ENCODE peak calls at places on chromosome 7, in five cellular contexts. R is neural progenitor cell, U is IMR-90, J is GM23338, F is SK-N-SH. Z is an unnamed sample.

GRCh38 chr7:111212857-111213523 is 122.1 kb downstream of the LRRN3 start:
- DNase-seq in R (no peak), U (no peak), J (no peak), F (no peak), Z (no peak)

GRCh38 chr7:79620291-79620690 is 166.8 kb upstream of the MAGI2 start:
- DNase-seq in R (no peak), U (no peak), J (no peak), F (no peak), Z (no peak)

GRCh38 chr7:115603416-115603815 is 427.1 kb downstream of the TFEC start:
- DNase-seq in R (no peak), U (no peak), J (no peak), F (no peak), Z (no peak)

GRCh38 chr7:140342732-140343514 is 55.4 kb downstream of the SLC37A3 start:
- DNase-seq in R (peak; percentile 64), U (peak; percentile 63), J (peak; percentile 80), F (peak; percentile 58), Z (peak; percentile 63)

GRCh38 chr7:82294258-82294855 is 149.2 kb downstream of the CACNA2D1 start:
- DNase-seq in R (no peak), U (peak; percentile 13), J (no peak), F (no peak), Z (no peak)

GRCh38 chr7:142352543-142352942 is 94.7 kb upstream of the PRSS58 start:
- DNase-seq in R (no peak), U (peak; percentile 22), J (no peak), F (no peak), Z (no peak)

GRCh38 chr7:64997927-64998391 is 7.1 kb upstream of the ZNF117 start:
- DNase-seq in R (no peak), U (peak; percentile 63), J (peak; percentile 79), F (no peak), Z (no peak)

GRCh38 chr7:143375298-143376034 is 5.7 kb upstream of the ZYX start:
- DNase-seq in R (no peak), U (no peak), J (no peak), F (no peak), Z (peak; percentile 40)

GRCh38 chr7:69177941-69178494 is 420.3 kb upstream of the AUTS2 start:
- DNase-seq in R (no peak), U (no peak), J (no peak), F (no peak), Z (no peak)

GRCh38 chr7:16063691-16064090 is 357.6 kb downstream of the CRPPA start:
- DNase-seq in R (no peak), U (no peak), J (no peak), F (no peak), Z (no peak)

GRCh38 chr7:155917836-155918385 is 105.6 kb upstream of the SHH start:
- DNase-seq in R (no peak), U (no peak), J (no peak), F (no peak), Z (no peak)

GRCh38 chr7:155456772-155457543 is 971 bp upstream of the EN2 start:
- DNase-seq in R (peak; percentile 86), U (peak; percentile 31), J (peak; percentile 84), F (peak; percentile 94), Z (no peak)

GRCh38 chr7:116367171-116367813 is 132.2 kb upstream of the CAV2 start:
- DNase-seq in R (peak; percentile 55), U (no peak), J (peak; percentile 54), F (no peak), Z (no peak)

GRCh38 chr7:146892151-146892550 is 775.5 kb downstream of the CNTNAP2 start:
- DNase-seq in R (no peak), U (no peak), J (peak; percentile 11), F (no peak), Z (no peak)

GRCh38 chr7:22725585-22725984 is 1.4 kb upstream of the IL6 start:
- DNase-seq in R (peak; percentile 23), U (peak; percentile 48), J (peak; percentile 67), F (peak; percentile 28), Z (peak; percentile 39)

GRCh38 chr7:48280100-48280499 is 108.8 kb downstream of the ABCA13 start:
- DNase-seq in R (no peak), U (peak; percentile 96), J (no peak), F (no peak), Z (no peak)

GRCh38 chr7:2617710-2617975 is 14.1 kb upstream of the TTYH3 start:
- DNase-seq in R (no peak), U (no peak), J (no peak), F (no peak), Z (no peak)

GRCh38 chr7:142438235-142438922 is 180.5 kb upstream of the PRSS58 start:
- DNase-seq in R (peak; percentile 77), U (peak; percentile 64), J (peak; percentile 93), F (peak; percentile 61), Z (peak; percentile 33)

GRCh38 chr7:135121868-135122267 is 26.0 kb upstream of the TMEM140 start:
- DNase-seq in R (peak; percentile 30), U (no peak), J (no peak), F (no peak), Z (no peak)

GRCh38 chr7:16564909-16565426 is 38.3 kb downstream of the LRRC72 start:
- DNase-seq in R (peak; percentile 60), U (peak; percentile 55), J (peak; percentile 87), F (peak; percentile 61), Z (peak; percentile 52)

GRCh38 chr7:149216402-149216801 is 21.1 kb downstream of the ZNF282 start:
- DNase-seq in R (no peak), U (no peak), J (no peak), F (no peak), Z (no peak)

GRCh38 chr7:69770613-69771012 is 172.3 kb downstream of the AUTS2 start:
- DNase-seq in R (no peak), U (no peak), J (no peak), F (no peak), Z (peak; percentile 82)

GRCh38 chr7:96224682-96225081 is 97.2 kb downstream of the SLC25A13 start:
- DNase-seq in R (peak; percentile 42), U (no peak), J (peak; percentile 55), F (peak; percentile 51), Z (no peak)

GRCh38 chr7:2120251-2120660 is 112.5 kb downstream of the MAD1L1 start:
- DNase-seq in R (no peak), U (no peak), J (no peak), F (no peak), Z (no peak)

GRCh38 chr7:150327308-150327707 is 4.0 kb upstream of the ACTR3C start:
- DNase-seq in R (no peak), U (no peak), J (no peak), F (no peak), Z (no peak)

GRCh38 chr7:138154646-138155045 is 78.4 kb downstream of the AKR1D1 start:
- DNase-seq in R (no peak), U (no peak), J (no peak), F (peak; percentile 66), Z (no peak)

GRCh38 chr7:123682690-123683089 is 27.0 kb downstream of the LMOD2 start:
- DNase-seq in R (peak; percentile 59), U (peak; percentile 77), J (peak; percentile 82), F (no peak), Z (peak; percentile 60)

GRCh38 chr7:79401254-79401653 is 52.2 kb downstream of the MAGI2 start:
- DNase-seq in R (no peak), U (no peak), J (no peak), F (no peak), Z (no peak)

GRCh38 chr7:66110861-66111260 is 3.8 kb upstream of the CRCP start:
- DNase-seq in R (no peak), U (peak; percentile 95), J (peak; percentile 13), F (no peak), Z (no peak)

GRCh38 chr7:87627634-87627994 is 584 bp upstream of the RUNDC3B start:
- DNase-seq in R (no peak), U (no peak), J (peak; percentile 51), F (peak; percentile 68), Z (no peak)

GRCh38 chr7:84188811-84189405 is 5.7 kb downstream of the SEMA3A start:
- DNase-seq in R (no peak), U (peak; percentile 32), J (no peak), F (peak; percentile 21), Z (no peak)

GRCh38 chr7:43698461-43699255 is 30.7 kb downstream of the COA1 start:
- DNase-seq in R (no peak), U (peak; percentile 79), J (no peak), F (no peak), Z (no peak)

GRCh38 chr7:111384065-111384891 is 178.0 kb downstream of the IMMP2L start:
- DNase-seq in R (no peak), U (peak; percentile 73), J (no peak), F (no peak), Z (no peak)

GRCh38 chr7:50589362-50589761 is 24.2 kb upstream of the DDC start:
- DNase-seq in R (no peak), U (no peak), J (no peak), F (no peak), Z (no peak)

GRCh38 chr7:50590535-50590934 is 25.3 kb upstream of the DDC start:
- DNase-seq in R (no peak), U (no peak), J (peak; percentile 12), F (no peak), Z (no peak)

GRCh38 chr7:50591480-50592438 is 26.6 kb upstream of the DDC start:
- DNase-seq in R (peak; percentile 53), U (no peak), J (no peak), F (no peak), Z (no peak)

GRCh38 chr7:50592940-50593339 is 27.7 kb upstream of the DDC start:
- DNase-seq in R (no peak), U (no peak), J (no peak), F (no peak), Z (no peak)

DNA sequence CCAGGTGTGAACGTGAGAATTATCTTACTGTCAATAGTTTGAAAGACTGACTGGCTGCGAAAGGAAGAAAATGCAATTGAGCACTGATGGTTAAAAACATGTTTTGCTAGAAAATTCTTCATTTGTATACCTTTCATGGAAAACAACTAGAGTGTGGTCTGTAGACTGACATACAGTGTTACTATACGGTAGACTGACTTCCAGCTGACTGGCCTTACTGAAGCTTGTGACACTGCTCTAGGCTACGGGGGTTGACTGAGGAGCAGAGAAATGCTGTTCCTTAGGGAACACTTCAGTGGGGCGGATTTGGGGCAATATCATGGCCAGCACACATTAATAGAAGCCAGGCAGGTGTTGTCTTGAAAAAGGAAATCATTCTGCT is 25.9 kb upstream of the DDC start:
- DNase-seq in R (no peak), U (no peak), J (no peak), F (no peak), Z (no peak)
- H3K4me2 ChIP-seq in R (no peak overlapping the region), U (no peak overlapping the region), J (no peak overlapping the region), F (no peak overlapping the region), Z (no peak overlapping the region)

GRCh38 chr7:13749026-13749425 is 240.4 kb downstream of the ETV1 start:
- DNase-seq in R (peak; percentile 83), U (no peak), J (peak; percentile 81), F (no peak), Z (no peak)
- H2AFZ ChIP-seq in R (no peak overlapping the region), U (no peak overlapping the region), J (no peak overlapping the region), F (no peak overlapping the region), Z (no peak overlapping the region)

DNA sequence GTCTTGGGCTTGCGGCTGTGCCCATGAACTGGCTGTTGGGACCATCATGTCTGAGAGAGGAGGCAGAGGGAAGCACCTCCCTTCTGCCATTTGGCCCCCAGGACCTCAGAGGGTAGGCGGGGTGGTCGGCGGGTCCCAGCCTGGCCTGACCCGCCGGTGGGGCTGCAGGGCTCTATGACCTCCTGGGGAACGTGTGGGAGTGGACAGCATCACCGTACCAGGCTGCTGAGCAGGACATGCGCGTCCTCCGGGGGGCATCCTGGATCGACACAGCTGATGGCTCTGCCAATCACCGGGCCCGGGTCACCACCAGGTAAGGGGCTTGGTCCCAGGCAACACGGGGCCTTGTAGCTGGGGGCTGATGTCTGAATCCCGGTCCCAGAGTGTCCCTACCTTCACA is 14.1 kb downstream of the SUMF2 start:
- DNase-seq in R (no peak), U (no peak), J (no peak), F (no peak), Z (no peak)
- H3K4me2 ChIP-seq in R (no peak overlapping the region), U (no peak overlapping the region), J (no peak overlapping the region), F (no peak overlapping the region), Z (no peak overlapping the region)

GRCh38 chr7:51080622-51081269 is 235.9 kb downstream of the COBL start:
- DNase-seq in R (peak; percentile 88), U (no peak), J (peak; percentile 96), F (no peak), Z (no peak)
- H2AFZ ChIP-seq in R (no peak overlapping the region), U (no peak overlapping the region), J (no peak overlapping the region), F (no peak overlapping the region), Z (no peak overlapping the region)

Z was measured in OCI-LY7.